ENCODE peak calls at places on chromosome 12, in five cellular contexts. P, Z, V, Q and D are unnamed samples. For H3K4me1, the result is how much of the 10 kb centered on the place peaks cover.

GRCh38 chr12:91774471-91774921 is 371.1 kb downstream of the BTG1 start:
- DNase-seq in P (no peak), Z (no peak), V (peak), Q (no peak), D (peak)

GRCh38 chr12:122517877-122518276 is 8.9 kb downstream of the RSRC2 start:
- DNase-seq in P (no peak), Z (no peak), V (peak), Q (no peak), D (peak)

GRCh38 chr12:69298947-69299346 is 49.2 kb upstream of the LYZ start:
- DNase-seq in P (no peak), Z (no peak), V (no peak), Q (no peak), D (no peak)

GRCh38 chr12:83102499-83102898 is 415.8 kb downstream of the TMTC2 start:
- DNase-seq in P (no peak), Z (no peak), V (peak), Q (no peak), D (peak)

GRCh38 chr12:25995906-25996305 is 37.4 kb downstream of the RASSF8 start:
- DNase-seq in P (no peak), Z (no peak), V (peak), Q (no peak), D (peak)

GRCh38 chr12:129753596-129753995 is 150.2 kb downstream of the TMEM132D start:
- DNase-seq in P (no peak), Z (no peak), V (no peak), Q (peak), D (no peak)

GRCh38 chr12:65533177-65533883 is 254.8 kb downstream of the MSRB3 start:
- DNase-seq in P (no peak), Z (no peak), V (peak), Q (no peak), D (peak)

GRCh38 chr12:79673334-79673733 is 17.4 kb downstream of the PAWR start:
- DNase-seq in P (peak), Z (no peak), V (no peak), Q (peak), D (no peak)

GRCh38 chr12:104486943-104487819 is 30.4 kb downstream of the CHST11 start:
- DNase-seq in P (no peak), Z (no peak), V (no peak), Q (no peak), D (no peak)

GRCh38 chr12:2586159-2587035 is 208.4 kb upstream of the FKBP4 start:
- DNase-seq in P (peak), Z (no peak), V (peak), Q (peak), D (peak)

GRCh38 chr12:46531804-46532203 is 159.2 kb upstream of the SLC38A2 start:
- DNase-seq in P (no peak), Z (no peak), V (no peak), Q (no peak), D (no peak)

GRCh38 chr12:50765325-50765911 is 1.5 kb downstream of the ATF1 start:
- DNase-seq in P (peak), Z (no peak), V (peak), Q (peak), D (peak)

GRCh38 chr12:752673-753400 is 458 bp downstream of the WNK1 start:
- DNase-seq in P (peak), Z (no peak), V (peak), Q (peak), D (peak)

GRCh38 chr12:124683330-124683662 is 115.9 kb upstream of the NCOR2 start:
- DNase-seq in P (peak), Z (no peak), V (peak), Q (peak), D (no peak)

GRCh38 chr12:19230896-19231295 is 101.4 kb downstream of the PLEKHA5 start:
- DNase-seq in P (no peak), Z (no peak), V (no peak), Q (no peak), D (no peak)

GRCh38 chr12:63940295-63940997 is 95.9 kb downstream of the SRGAP1 start:
- DNase-seq in P (no peak), Z (no peak), V (no peak), Q (peak), D (no peak)

GRCh38 chr12:83818888-83819287 is 1093.7 kb downstream of the SLC6A15 start:
- DNase-seq in P (no peak), Z (no peak), V (peak), Q (peak), D (peak)

GRCh38 chr12:93300611-93301021 is 77.1 kb upstream of the NUDT4 start:
- DNase-seq in P (no peak), Z (no peak), V (no peak), Q (no peak), D (peak)

GRCh38 chr12:29971431-29971830 is 187.7 kb upstream of the TMTC1 start:
- DNase-seq in P (no peak), Z (no peak), V (no peak), Q (no peak), D (no peak)

GRCh38 chr12:109768901-109769670 is 55.5 kb downstream of the FAM222A start:
- DNase-seq in P (no peak), Z (no peak), V (no peak), Q (no peak), D (no peak)

GRCh38 chr12:58302487-58303011 is 361.2 kb downstream of the ATP23 start:
- DNase-seq in P (no peak), Z (no peak), V (no peak), Q (no peak), D (peak)

GRCh38 chr12:85979641-85980040 is 105.5 kb downstream of the NTS start:
- DNase-seq in P (no peak), Z (no peak), V (no peak), Q (no peak), D (no peak)

GRCh38 chr12:12724421-12725085 is 7.4 kb downstream of the CDKN1B start:
- DNase-seq in P (no peak), Z (no peak), V (no peak), Q (peak), D (peak)

GRCh38 chr12:4012977-4013968 is 140.1 kb upstream of the PARP11 start:
- DNase-seq in P (no peak), Z (no peak), V (no peak), Q (no peak), D (no peak)
- H4K8ac ChIP-seq in P (no peak), Z (no peak), V (no peak), Q (no peak), D (no peak)

DNA sequence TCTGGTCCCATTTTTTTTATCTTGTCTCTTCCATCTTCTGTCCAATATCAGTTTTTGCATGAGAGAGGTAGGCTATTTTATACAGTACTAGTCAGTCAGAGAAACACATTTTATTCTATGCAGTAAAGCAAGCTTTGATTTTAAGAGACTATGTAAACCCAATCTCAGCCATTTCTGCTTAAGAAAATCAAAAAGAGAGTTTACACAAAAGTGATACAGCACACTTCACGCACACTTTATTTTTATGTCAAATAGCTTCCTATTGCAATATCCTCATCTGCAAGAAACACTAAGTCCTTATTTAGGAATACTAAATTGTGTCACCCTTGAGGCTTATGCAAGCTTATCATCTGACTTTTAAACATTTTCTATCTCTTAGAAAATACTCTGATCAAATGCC is 78.3 kb downstream of the MED13L start:
- DNase-seq in P (no peak), Z (no peak), V (no peak), Q (no peak), D (no peak)
- H3K4me1 ChIP-seq in P (under half), Z (under half), V (under half), Q (under half), D (under half)

GRCh38 chr12:33000016-33000415 is 103.4 kb upstream of the PKP2 start:
- DNase-seq in P (peak), Z (no peak), V (no peak), Q (no peak), D (no peak)
- H4K8ac ChIP-seq in P (no peak), Z (no peak), V (no peak), Q (no peak), D (no peak)

GRCh38 chr12:75482636-75483035 is 2.1 kb downstream of the GLIPR1 start:
- DNase-seq in P (no peak), Z (no peak), V (no peak), Q (no peak), D (peak)

GRCh38 chr12:75480469-75480949 is at the start of gene GLIPR1:
- DNase-seq in P (no peak), Z (no peak), V (peak), Q (peak), D (peak)

GRCh38 chr12:75481774-75482173 is 1.2 kb downstream of the GLIPR1 start:
- DNase-seq in P (no peak), Z (no peak), V (peak), Q (no peak), D (peak)

GRCh38 chr12:75481013-75481705 is 604 bp downstream of the GLIPR1 start:
- DNase-seq in P (no peak), Z (no peak), V (no peak), Q (no peak), D (peak)

GRCh38 chr12:75483411-75483810 is 2.9 kb downstream of the GLIPR1 start:
- DNase-seq in P (no peak), Z (no peak), V (no peak), Q (peak), D (no peak)
- H3K4me1 ChIP-seq in P (under half), Z (under half), V (under half), Q (under half), D (under half)

GRCh38 chr12:27751386-27752047 is 28.5 kb upstream of the KLHL42 start:
- DNase-seq in P (no peak), Z (no peak), V (no peak), Q (no peak), D (no peak)
- H4K8ac ChIP-seq in P (no peak), Z (no peak), V (no peak), Q (no peak), D (no peak)

GRCh38 chr12:53060064-53060720 is 10.3 kb downstream of the TNS2 start:
- DNase-seq in P (no peak), Z (no peak), V (no peak), Q (no peak), D (no peak)
- H3K4me1 ChIP-seq in P (under half), Z (under half), V (under half), Q (under half), D (under half)